ENCODE peak calls at places on chromosomes 11 and 22, in eight cellular contexts. W is left lobe of liver; K is mucosa of descending colon; S is RWPE1; C is right cardiac atrium; T is GM13977; G is stimulated activated CD4-positive, alpha-beta T cell treated with anti-CD3 and anti-CD28 coated beads, Interleukin-12 subunit alpha, Interleukin-12 subunit beta, amount 100 ng/mL, for 24 hours; H is A549. I is an unnamed sample.

GRCh38 chr22:37817705-37818311 is 5.4 kb upstream of the GALR3 start:
- DNase-seq in S (peak; percentile 64), W (peak; percentile 85), G (peak; percentile 83), T (peak; percentile 95), K (peak; percentile 78), C (peak; percentile 94), H (peak; percentile 68), I (peak; percentile 91)

GRCh38 chr11:107218123-107219084 is 200.1 kb upstream of the GUCY1A2 start:
- DNase-seq in S (no peak), G (no peak), T (no peak), H (no peak), W (no peak), C (no peak), K (no peak), I (no peak)

GRCh38 chr22:42313804-42314581 is 43.5 kb upstream of the TCF20 start:
- DNase-seq in C (no peak), S (peak; percentile 58), W (peak; percentile 70), H (peak; percentile 77), G (no peak), T (peak; percentile 57), K (peak; percentile 89), I (no peak)

GRCh38 chr11:114031599-114032320 is 27.8 kb upstream of the ZBTB16 start:
- DNase-seq in K (no peak), T (no peak), S (no peak), H (no peak), C (no peak), G (no peak), W (no peak), I (no peak)

GRCh38 chr11:125951731-125952130 is 5.9 kb downstream of the VSIG10L2 start:
- DNase-seq in H (no peak), W (no peak), G (no peak), K (no peak), T (no peak), S (no peak), C (peak; percentile 72), I (no peak)

GRCh38 chr11:12245549-12245986 is 131.8 kb upstream of the PARVA start:
- DNase-seq in H (no peak), W (no peak), K (no peak), S (no peak), C (no peak), T (no peak), G (no peak), I (no peak)

GRCh38 chr11:128688031-128688713 is 5.7 kb upstream of the FLI1 start:
- DNase-seq in K (no peak), G (no peak), C (peak; percentile 45), W (no peak), H (no peak), T (no peak), S (no peak), I (no peak)

GRCh38 chr22:34243023-34243422 is 322.7 kb upstream of the LARGE1 start:
- DNase-seq in S (no peak), G (no peak), C (no peak), K (no peak), H (no peak), W (no peak), T (no peak), I (no peak)

GRCh38 chr11:96311120-96311568 is 31.9 kb downstream of the MAML2 start:
- DNase-seq in C (no peak), K (no peak), S (no peak), T (no peak), H (no peak), G (no peak), W (no peak), I (no peak)

GRCh38 chr11:92894197-92894596 is 75.3 kb upstream of the MTNR1B start:
- DNase-seq in C (no peak), S (no peak), T (no peak), W (no peak), K (no peak), H (no peak), G (no peak), I (no peak)

GRCh38 chr11:71490044-71490730 is 36.9 kb upstream of the KRTAP5-7 start:
- DNase-seq in T (no peak), C (no peak), K (no peak), H (no peak), G (no peak), S (no peak), W (no peak), I (no peak)

I was measured in head of caudate nucleus.